ENCODE peak calls at places on chromosomes 3 and 15, in eight cellular contexts. One of them, this sample, is unnamed.

GRCh38 chr15:20355256-20355868 is 186.2 kb downstream of the GOLGA6L6 start:
- DNase-seq in GM12865: no peak
- DNase-seq in IMR-90: no peak
- DNase-seq in uterus: peak
- DNase-seq in neural progenitor cell: no peak
- DNase-seq in cardiac fibroblast: no peak
- DNase-seq in GM10248: peak
- DNase-seq in spleen: peak
- DNase-seq in this sample: no peak

GRCh38 chr3:33420966-33421365 is 19.2 kb downstream of the UBP1 start:
- DNase-seq in GM12865: no peak
- DNase-seq in IMR-90: no peak
- DNase-seq in uterus: no peak
- DNase-seq in neural progenitor cell: no peak
- DNase-seq in cardiac fibroblast: no peak
- DNase-seq in GM10248: no peak
- DNase-seq in spleen: no peak
- DNase-seq in this sample: no peak

GRCh38 chr3:145411605-145412004 is 749.4 kb downstream of the PLOD2 start:
- DNase-seq in GM12865: no peak
- DNase-seq in IMR-90: no peak
- DNase-seq in uterus: no peak
- DNase-seq in neural progenitor cell: no peak
- DNase-seq in cardiac fibroblast: no peak
- DNase-seq in GM10248: no peak
- DNase-seq in spleen: no peak
- DNase-seq in this sample: no peak

GRCh38 chr3:142363936-142364467 is 83.8 kb downstream of the XRN1 start:
- DNase-seq in GM12865: no peak
- DNase-seq in IMR-90: no peak
- DNase-seq in uterus: no peak
- DNase-seq in neural progenitor cell: no peak
- DNase-seq in cardiac fibroblast: no peak
- DNase-seq in GM10248: no peak
- DNase-seq in spleen: no peak
- DNase-seq in this sample: no peak

GRCh38 chr15:34952481-34952880 is 17.1 kb downstream of the AQR start:
- DNase-seq in GM12865: no peak
- DNase-seq in IMR-90: no peak
- DNase-seq in uterus: no peak
- DNase-seq in neural progenitor cell: no peak
- DNase-seq in cardiac fibroblast: peak
- DNase-seq in GM10248: no peak
- DNase-seq in spleen: no peak
- DNase-seq in this sample: no peak

GRCh38 chr15:74193305-74193718 is 9.3 kb downstream of the STRA6 start:
- DNase-seq in GM12865: peak
- DNase-seq in IMR-90: peak
- DNase-seq in uterus: no peak
- DNase-seq in neural progenitor cell: no peak
- DNase-seq in cardiac fibroblast: peak
- DNase-seq in GM10248: no peak
- DNase-seq in spleen: no peak
- DNase-seq in this sample: no peak

GRCh38 chr3:150739877-150740645 is 22.9 kb downstream of the SIAH2 start:
- DNase-seq in GM12865: peak
- DNase-seq in IMR-90: no peak
- DNase-seq in uterus: no peak
- DNase-seq in neural progenitor cell: no peak
- DNase-seq in cardiac fibroblast: no peak
- DNase-seq in GM10248: no peak
- DNase-seq in spleen: no peak
- DNase-seq in this sample: no peak

GRCh38 chr3:136513367-136513766 is 238.8 kb downstream of the STAG1 start:
- DNase-seq in GM12865: no peak
- DNase-seq in IMR-90: no peak
- DNase-seq in uterus: no peak
- DNase-seq in neural progenitor cell: no peak
- DNase-seq in cardiac fibroblast: no peak
- DNase-seq in GM10248: no peak
- DNase-seq in spleen: no peak
- DNase-seq in this sample: no peak

GRCh38 chr15:61657461-61657860 is 402.8 kb downstream of the VPS13C start:
- DNase-seq in GM12865: no peak
- DNase-seq in IMR-90: no peak
- DNase-seq in uterus: no peak
- DNase-seq in neural progenitor cell: no peak
- DNase-seq in cardiac fibroblast: no peak
- DNase-seq in GM10248: no peak
- DNase-seq in spleen: no peak
- DNase-seq in this sample: no peak

GRCh38 chr3:54506603-54507002 is 384.3 kb downstream of the CACNA2D3 start:
- DNase-seq in GM12865: no peak
- DNase-seq in IMR-90: no peak
- DNase-seq in uterus: no peak
- DNase-seq in neural progenitor cell: no peak
- DNase-seq in cardiac fibroblast: no peak
- DNase-seq in GM10248: no peak
- DNase-seq in spleen: no peak
- DNase-seq in this sample: no peak

GRCh38 chr3:12638105-12638504 is 25.8 kb downstream of the RAF1 start:
- DNase-seq in GM12865: no peak
- DNase-seq in IMR-90: peak
- DNase-seq in uterus: no peak
- DNase-seq in neural progenitor cell: no peak
- DNase-seq in cardiac fibroblast: peak
- DNase-seq in GM10248: no peak
- DNase-seq in spleen: no peak
- DNase-seq in this sample: no peak

GRCh38 chr15:90956551-90957104 is 1.9 kb downstream of the RCCD1 start:
- DNase-seq in GM12865: peak
- DNase-seq in IMR-90: peak
- DNase-seq in uterus: peak
- DNase-seq in neural progenitor cell: peak
- DNase-seq in cardiac fibroblast: peak
- DNase-seq in GM10248: peak
- DNase-seq in spleen: peak
- DNase-seq in this sample: peak

GRCh38 chr15:72136170-72137051 is 18.2 kb downstream of the SENP8 start:
- DNase-seq in GM12865: no peak
- DNase-seq in IMR-90: no peak
- DNase-seq in uterus: no peak
- DNase-seq in neural progenitor cell: no peak
- DNase-seq in cardiac fibroblast: no peak
- DNase-seq in GM10248: no peak
- DNase-seq in spleen: no peak
- DNase-seq in this sample: no peak

GRCh38 chr3:142215111-142215510 is 10.3 kb downstream of the GK5 start:
- DNase-seq in GM12865: no peak
- DNase-seq in IMR-90: peak
- DNase-seq in uterus: no peak
- DNase-seq in neural progenitor cell: no peak
- DNase-seq in cardiac fibroblast: peak
- DNase-seq in GM10248: no peak
- DNase-seq in spleen: no peak
- DNase-seq in this sample: no peak

GRCh38 chr3:195116393-195117185 is 154.4 kb downstream of the XXYLT1 start:
- DNase-seq in GM12865: no peak
- DNase-seq in IMR-90: no peak
- DNase-seq in uterus: no peak
- DNase-seq in neural progenitor cell: no peak
- DNase-seq in cardiac fibroblast: no peak
- DNase-seq in GM10248: no peak
- DNase-seq in spleen: no peak
- DNase-seq in this sample: no peak

GRCh38 chr3:195119461-195120198 is 151.3 kb downstream of the XXYLT1 start:
- DNase-seq in GM12865: no peak
- DNase-seq in IMR-90: peak
- DNase-seq in uterus: peak
- DNase-seq in neural progenitor cell: peak
- DNase-seq in cardiac fibroblast: peak
- DNase-seq in GM10248: no peak
- DNase-seq in spleen: no peak
- DNase-seq in this sample: no peak

GRCh38 chr3:195120199-195120556 is 150.8 kb downstream of the XXYLT1 start:
- DNase-seq in GM12865: no peak
- DNase-seq in IMR-90: no peak
- DNase-seq in uterus: no peak
- DNase-seq in neural progenitor cell: no peak
- DNase-seq in cardiac fibroblast: no peak
- DNase-seq in GM10248: no peak
- DNase-seq in spleen: no peak
- DNase-seq in this sample: no peak

GRCh38 chr3:195118671-195119070 is 152.3 kb downstream of the XXYLT1 start:
- DNase-seq in GM12865: no peak
- DNase-seq in IMR-90: no peak
- DNase-seq in uterus: no peak
- DNase-seq in neural progenitor cell: no peak
- DNase-seq in cardiac fibroblast: peak
- DNase-seq in GM10248: no peak
- DNase-seq in spleen: no peak
- DNase-seq in this sample: no peak

DNA sequence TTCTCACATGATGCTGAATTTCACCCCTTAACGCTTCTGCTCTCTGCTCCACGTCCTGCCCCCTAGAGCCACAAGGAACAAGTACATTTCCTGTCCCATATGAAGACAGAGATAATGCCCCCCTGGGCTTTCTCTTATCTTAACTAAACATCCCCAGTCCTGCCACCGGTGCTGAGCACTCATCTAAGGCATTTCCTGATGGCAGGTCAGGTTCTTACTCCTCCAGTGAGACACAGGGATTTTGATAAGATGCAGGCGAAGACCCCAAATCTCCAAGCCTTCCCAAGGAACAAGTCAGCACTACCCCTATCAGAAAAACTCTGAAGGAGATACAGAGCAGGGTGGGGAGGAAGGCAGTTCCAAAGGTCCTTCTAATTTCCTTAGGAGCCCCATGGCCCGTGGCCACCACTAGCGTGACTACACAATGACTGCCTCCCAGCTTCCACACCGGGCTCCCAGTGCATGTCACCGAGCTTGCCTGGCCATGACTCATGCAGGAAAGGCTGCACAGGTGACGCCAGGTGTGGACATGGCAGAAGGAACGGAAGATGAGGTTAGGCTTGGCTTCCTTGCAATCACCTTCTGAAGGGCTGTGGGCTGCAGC is 152.9 kb downstream of the XXYLT1 start:
- DNase-seq in GM12865: peak
- DNase-seq in IMR-90: peak
- DNase-seq in uterus: no peak
- DNase-seq in neural progenitor cell: no peak
- DNase-seq in cardiac fibroblast: peak
- DNase-seq in GM10248: no peak
- DNase-seq in spleen: no peak
- DNase-seq in this sample: no peak
- TF ChIP-seq CTCF in GM12865: peak
- TF ChIP-seq CTCF in IMR-90: peak
- TF ChIP-seq CTCF in uterus: peak
- TF ChIP-seq CTCF in neural progenitor cell: peak
- TF ChIP-seq CTCF in cardiac fibroblast: peak
- TF ChIP-seq CTCF in GM10248: no peak
- TF ChIP-seq CTCF in spleen: no peak
- TF ChIP-seq CTCF in this sample: no peak

DNA sequence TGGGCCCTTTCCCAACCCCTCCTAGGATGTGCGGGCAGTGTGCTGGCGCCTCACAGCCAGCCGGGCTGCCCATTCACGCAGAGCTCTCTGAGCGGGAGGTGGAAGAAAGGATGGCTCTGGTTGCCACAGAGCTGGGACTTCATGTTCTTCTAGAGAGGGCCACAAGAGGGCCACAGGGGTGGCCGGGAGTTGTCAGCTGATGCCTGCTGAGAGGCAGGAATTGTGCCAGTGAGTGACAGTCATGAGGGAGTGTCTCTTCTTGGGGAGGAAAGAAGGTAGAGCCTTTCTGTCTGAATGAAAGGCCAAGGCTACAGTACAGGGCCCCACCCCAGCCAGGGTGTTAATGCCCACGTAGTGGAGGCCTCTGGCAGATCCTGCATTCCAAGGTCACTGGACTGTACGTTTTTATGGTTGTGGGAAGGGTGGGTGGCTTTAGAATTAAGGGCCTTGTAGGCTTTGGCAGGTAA is 8.3 kb downstream of the FAM131A start:
- DNase-seq in GM12865: peak
- DNase-seq in IMR-90: peak
- DNase-seq in uterus: no peak
- DNase-seq in neural progenitor cell: peak
- DNase-seq in cardiac fibroblast: peak
- DNase-seq in GM10248: peak
- DNase-seq in spleen: no peak
- DNase-seq in this sample: no peak
- TF ChIP-seq CTCF in GM12865: peak
- TF ChIP-seq CTCF in IMR-90: peak
- TF ChIP-seq CTCF in uterus: no peak
- TF ChIP-seq CTCF in neural progenitor cell: peak
- TF ChIP-seq CTCF in cardiac fibroblast: peak
- TF ChIP-seq CTCF in GM10248: no peak
- TF ChIP-seq CTCF in spleen: peak
- TF ChIP-seq CTCF in this sample: peak

GRCh38 chr15:67307156-67307555 is 52.6 kb downstream of the IQCH start:
- DNase-seq in GM12865: peak
- DNase-seq in IMR-90: peak
- DNase-seq in uterus: no peak
- DNase-seq in neural progenitor cell: no peak
- DNase-seq in cardiac fibroblast: no peak
- DNase-seq in GM10248: no peak
- DNase-seq in spleen: no peak
- DNase-seq in this sample: no peak

GRCh38 chr15:67304778-67305177 is 50.2 kb downstream of the IQCH start:
- DNase-seq in GM12865: no peak
- DNase-seq in IMR-90: no peak
- DNase-seq in uterus: no peak
- DNase-seq in neural progenitor cell: no peak
- DNase-seq in cardiac fibroblast: no peak
- DNase-seq in GM10248: no peak
- DNase-seq in spleen: no peak
- DNase-seq in this sample: no peak

GRCh38 chr15:67311751-67312150 is 57.2 kb downstream of the IQCH start:
- DNase-seq in GM12865: no peak
- DNase-seq in IMR-90: no peak
- DNase-seq in uterus: no peak
- DNase-seq in neural progenitor cell: peak
- DNase-seq in cardiac fibroblast: no peak
- DNase-seq in GM10248: no peak
- DNase-seq in spleen: no peak
- DNase-seq in this sample: no peak

GRCh38 chr15:67305506-67305905 is 50.9 kb downstream of the IQCH start:
- DNase-seq in GM12865: no peak
- DNase-seq in IMR-90: no peak
- DNase-seq in uterus: no peak
- DNase-seq in neural progenitor cell: no peak
- DNase-seq in cardiac fibroblast: no peak
- DNase-seq in GM10248: no peak
- DNase-seq in spleen: no peak
- DNase-seq in this sample: no peak

GRCh38 chr15:67307889-67308597 is 53.5 kb downstream of the IQCH start:
- DNase-seq in GM12865: no peak
- DNase-seq in IMR-90: no peak
- DNase-seq in uterus: no peak
- DNase-seq in neural progenitor cell: peak
- DNase-seq in cardiac fibroblast: no peak
- DNase-seq in GM10248: no peak
- DNase-seq in spleen: no peak
- DNase-seq in this sample: no peak
- TF ChIP-seq CTCF in GM12865: no peak
- TF ChIP-seq CTCF in IMR-90: no peak
- TF ChIP-seq CTCF in uterus: no peak
- TF ChIP-seq CTCF in neural progenitor cell: no peak
- TF ChIP-seq CTCF in cardiac fibroblast: no peak
- TF ChIP-seq CTCF in GM10248: no peak
- TF ChIP-seq CTCF in spleen: no peak
- TF ChIP-seq CTCF in this sample: no peak

GRCh38 chr3:161177996-161178395 is 43.1 kb upstream of the NMD3 start:
- DNase-seq in GM12865: no peak
- DNase-seq in IMR-90: no peak
- DNase-seq in uterus: no peak
- DNase-seq in neural progenitor cell: no peak
- DNase-seq in cardiac fibroblast: no peak
- DNase-seq in GM10248: no peak
- DNase-seq in spleen: no peak
- DNase-seq in this sample: no peak
- TF ChIP-seq CTCF in GM12865: no peak
- TF ChIP-seq CTCF in IMR-90: no peak
- TF ChIP-seq CTCF in uterus: no peak
- TF ChIP-seq CTCF in neural progenitor cell: no peak
- TF ChIP-seq CTCF in cardiac fibroblast: no peak
- TF ChIP-seq CTCF in GM10248: no peak
- TF ChIP-seq CTCF in spleen: no peak
- TF ChIP-seq CTCF in this sample: no peak

This sample was measured in D721Med.